ENCODE peak calls at places on chromosome 15, in ten cellular contexts. A, M, N, I, C, F, O, X, T and S are unnamed samples.

GRCh38 chr15:89494006-89494405 is 2.4 kb downstream of the RHCG start:
- DNase-seq in A (no peak), T (no peak), I (no peak), F (no peak), O (no peak), X (no peak), C (no peak), N (no peak), M (no peak), S (no peak)

GRCh38 chr15:73605759-73606423 is 27.3 kb downstream of the NPTN start:
- DNase-seq in F (no peak), X (no peak), C (no peak), N (no peak), O (no peak), T (no peak), A (no peak), M (no peak), I (no peak), S (no peak)

GRCh38 chr15:55394694-55395093 is 13.5 kb downstream of the CCPG1 start:
- DNase-seq in I (peak; percentile 93), O (no peak), A (no peak), X (no peak), M (no peak), C (no peak), F (no peak), N (no peak), T (no peak), S (no peak)

GRCh38 chr15:101433396-101433795 is 56.1 kb downstream of the PCSK6 start:
- DNase-seq in M (no peak), X (no peak), O (no peak), C (no peak), A (no peak), N (peak; percentile 56), F (no peak), T (no peak), I (no peak), S (no peak)

GRCh38 chr15:41233367-41233771 is 2.3 kb downstream of the CHP1 start:
- DNase-seq in X (peak; percentile 46), C (peak; percentile 74), N (no peak), I (no peak), T (no peak), M (no peak), A (no peak), O (peak; percentile 85), F (no peak), S (peak; percentile 43)

GRCh38 chr15:99104788-99105515 is at the start of gene SYNM:
- DNase-seq in A (peak; percentile 37), N (peak; percentile 98), T (no peak), O (peak; percentile 81), X (peak; percentile 93), I (peak; percentile 24), C (peak; percentile 83), F (peak; percentile 22), M (peak; percentile 93), S (peak; percentile 45)

GRCh38 chr15:20348900-20349773 is 192.5 kb downstream of the GOLGA6L6 start:
- DNase-seq in O (no peak), C (no peak), F (no peak), T (no peak), N (no peak), M (no peak), A (no peak), I (no peak), X (no peak), S (no peak)

GRCh38 chr15:38163651-38164050 is 89.0 kb upstream of the SPRED1 start:
- DNase-seq in T (no peak), X (no peak), M (no peak), I (no peak), C (no peak), A (no peak), N (no peak), O (no peak), F (no peak), S (no peak)

GRCh38 chr15:82677720-82678323 is 30.7 kb upstream of the CPEB1 start:
- DNase-seq in X (no peak), C (no peak), I (no peak), N (no peak), M (no peak), A (no peak), T (no peak), F (no peak), O (no peak), S (no peak)

GRCh38 chr15:75942464-75942863 is 38.8 kb downstream of the FBXO22 start:
- DNase-seq in M (no peak), F (no peak), X (no peak), T (no peak), O (no peak), C (no peak), I (no peak), N (no peak), A (no peak), S (no peak)

GRCh38 chr15:29821416-29822099 is 710 bp downstream of the TJP1 start:
- DNase-seq in M (peak; percentile 91), X (peak; percentile 77), N (peak; percentile 63), C (peak; percentile 86), O (peak; percentile 93), T (no peak), I (no peak), A (no peak), F (peak; percentile 11), S (peak; percentile 42)

GRCh38 chr15:39869251-39869650 is 50.8 kb downstream of the GPR176 start:
- DNase-seq in A (no peak), N (no peak), C (no peak), M (no peak), T (no peak), I (no peak), X (no peak), F (no peak), O (no peak), S (no peak)

GRCh38 chr15:72778796-72779195 is 4.8 kb downstream of the ADPGK start:
- DNase-seq in A (no peak), X (no peak), M (no peak), F (no peak), C (no peak), N (no peak), T (no peak), I (peak; percentile 33), O (peak; percentile 16), S (no peak)